ENCODE peak calls at places on chromosomes 11 and 22, in six cellular contexts. P, Q, Z, S, A and T are unnamed samples.

GRCh38 chr22:20086763-20087162 is 6.7 kb downstream of the DGCR8 start:
- DNase-seq in P (no peak), Q (no peak), Z (no peak), S (no peak), A (no peak), T (no peak)

GRCh38 chr11:113339909-113340569 is 25.7 kb downstream of the TTC12 start:
- DNase-seq in P (no peak), Q (no peak), Z (no peak), S (no peak), A (no peak), T (no peak)

GRCh38 chr11:57399221-57399620 is 8.8 kb upstream of the PRG2 start:
- DNase-seq in P (no peak), Q (no peak), Z (no peak), S (no peak), A (no peak), T (no peak)

GRCh38 chr11:103806130-103806900 is 230.1 kb upstream of the DDI1 start:
- DNase-seq in P (no peak), Q (no peak), Z (no peak), S (no peak), A (peak), T (no peak)

GRCh38 chr22:46619830-46620501 is at the start of gene GRAMD4:
- DNase-seq in P (no peak), Q (no peak), Z (no peak), S (peak), A (no peak), T (no peak)

GRCh38 chr11:124329787-124330478 is 9.9 kb upstream of the OR8D2 start:
- DNase-seq in P (no peak), Q (no peak), Z (no peak), S (peak), A (no peak), T (no peak)

GRCh38 chr11:75792997-75793800 is 21.8 kb upstream of the UVRAG start:
- DNase-seq in P (no peak), Q (no peak), Z (no peak), S (no peak), A (no peak), T (no peak)

GRCh38 chr22:45413368-45414211 is at the start of the genes RIBC2 and SMC1B:
- DNase-seq in P (peak), Q (peak), Z (peak), S (peak), A (peak), T (peak)

GRCh38 chr22:45671051-45671782 is 417 bp upstream of the ATXN10 start:
- DNase-seq in P (no peak), Q (no peak), Z (no peak), S (no peak), A (no peak), T (no peak)

GRCh38 chr22:47012589-47013365 is 250.3 kb downstream of the TBC1D22A start:
- DNase-seq in P (no peak), Q (no peak), Z (no peak), S (no peak), A (peak), T (no peak)

GRCh38 chr11:123607781-123608180 is 46.6 kb downstream of the SCN3B start:
- DNase-seq in P (no peak), Q (no peak), Z (no peak), S (no peak), A (no peak), T (no peak)

GRCh38 chr22:44372611-44373010 is 59.9 kb upstream of the SHISAL1 start:
- DNase-seq in P (no peak), Q (no peak), Z (no peak), S (no peak), A (no peak), T (no peak)

GRCh38 chr11:47724041-47724729 is 9.0 kb upstream of the AGBL2 start:
- DNase-seq in P (no peak), Q (no peak), Z (no peak), S (no peak), A (peak), T (no peak)

GRCh38 chr22:45999379-45999971 is 22.5 kb upstream of the WNT7B start:
- DNase-seq in P (no peak), Q (no peak), Z (no peak), S (no peak), A (no peak), T (no peak)

GRCh38 chr11:45374632-45375031 is 88.5 kb upstream of the SYT13 start:
- DNase-seq in P (no peak), Q (no peak), Z (no peak), S (no peak), A (no peak), T (no peak)

GRCh38 chr11:105071060-105071732 is 26.1 kb upstream of the CARD16 start:
- DNase-seq in P (no peak), Q (no peak), Z (no peak), S (no peak), A (no peak), T (no peak)